ENCODE peak calls at places on chromosomes 7 and 10, in nine cellular contexts. One of them, this sample, is unnamed.

GRCh38 chr7:18399624-18400235 is 95.8 kb upstream of the HDAC9 start:
- DNase-seq in astrocyte of the spinal cord: no peak
- DNase-seq in CD8-positive, alpha-beta memory T cell: no peak
- DNase-seq in cardiac fibroblast: no peak
- DNase-seq in stimulated activated CD4-positive, alpha-beta T cell treated with anti-CD3 and anti-CD28 coated beads, TNF-alpha, amount 100 ng/mL, for 24 hours: no peak
- DNase-seq in SW480: no peak
- DNase-seq in sciatic nerve: no peak
- DNase-seq in fibroblast of lung: no peak
- DNase-seq in neural crest cell: no peak
- DNase-seq in this sample: no peak

GRCh38 chr10:5684971-5685763 is 529 bp downstream of the TASOR2 start:
- DNase-seq in fibroblast of lung: peak
- DNase-seq in sciatic nerve: peak
- DNase-seq in CD8-positive, alpha-beta memory T cell: peak
- DNase-seq in SW480: peak
- DNase-seq in cardiac fibroblast: peak
- DNase-seq in astrocyte of the spinal cord: peak
- DNase-seq in stimulated activated CD4-positive, alpha-beta T cell treated with anti-CD3 and anti-CD28 coated beads, TNF-alpha, amount 100 ng/mL, for 24 hours: peak
- DNase-seq in neural crest cell: peak
- DNase-seq in this sample: peak

GRCh38 chr10:99612167-99612831 is 7.9 kb downstream of the SLC25A28 start:
- DNase-seq in cardiac fibroblast: peak
- DNase-seq in SW480: peak
- DNase-seq in sciatic nerve: no peak
- DNase-seq in CD8-positive, alpha-beta memory T cell: peak
- DNase-seq in neural crest cell: peak
- DNase-seq in fibroblast of lung: peak
- DNase-seq in astrocyte of the spinal cord: peak
- DNase-seq in stimulated activated CD4-positive, alpha-beta T cell treated with anti-CD3 and anti-CD28 coated beads, TNF-alpha, amount 100 ng/mL, for 24 hours: peak
- DNase-seq in this sample: peak

GRCh38 chr10:121288011-121288410 is 310.2 kb downstream of the FGFR2 start:
- DNase-seq in fibroblast of lung: no peak
- DNase-seq in astrocyte of the spinal cord: no peak
- DNase-seq in neural crest cell: no peak
- DNase-seq in cardiac fibroblast: no peak
- DNase-seq in sciatic nerve: no peak
- DNase-seq in CD8-positive, alpha-beta memory T cell: no peak
- DNase-seq in stimulated activated CD4-positive, alpha-beta T cell treated with anti-CD3 and anti-CD28 coated beads, TNF-alpha, amount 100 ng/mL, for 24 hours: no peak
- DNase-seq in SW480: no peak
- DNase-seq in this sample: no peak

GRCh38 chr7:49403844-49404243 is 369.6 kb upstream of the VWC2 start:
- DNase-seq in stimulated activated CD4-positive, alpha-beta T cell treated with anti-CD3 and anti-CD28 coated beads, TNF-alpha, amount 100 ng/mL, for 24 hours: no peak
- DNase-seq in cardiac fibroblast: no peak
- DNase-seq in fibroblast of lung: no peak
- DNase-seq in sciatic nerve: no peak
- DNase-seq in CD8-positive, alpha-beta memory T cell: no peak
- DNase-seq in SW480: no peak
- DNase-seq in neural crest cell: no peak
- DNase-seq in astrocyte of the spinal cord: peak
- DNase-seq in this sample: no peak

GRCh38 chr10:42242135-42242805 is 396.1 kb downstream of the ZNF33B start:
- DNase-seq in fibroblast of lung: no peak
- DNase-seq in astrocyte of the spinal cord: no peak
- DNase-seq in stimulated activated CD4-positive, alpha-beta T cell treated with anti-CD3 and anti-CD28 coated beads, TNF-alpha, amount 100 ng/mL, for 24 hours: no peak
- DNase-seq in CD8-positive, alpha-beta memory T cell: no peak
- DNase-seq in cardiac fibroblast: no peak
- DNase-seq in sciatic nerve: no peak
- DNase-seq in SW480: no peak
- DNase-seq in neural crest cell: no peak
- DNase-seq in this sample: peak

GRCh38 chr7:30146127-30146612 is 11.4 kb downstream of the MTURN start:
- DNase-seq in stimulated activated CD4-positive, alpha-beta T cell treated with anti-CD3 and anti-CD28 coated beads, TNF-alpha, amount 100 ng/mL, for 24 hours: no peak
- DNase-seq in neural crest cell: no peak
- DNase-seq in CD8-positive, alpha-beta memory T cell: no peak
- DNase-seq in sciatic nerve: no peak
- DNase-seq in astrocyte of the spinal cord: no peak
- DNase-seq in fibroblast of lung: no peak
- DNase-seq in cardiac fibroblast: no peak
- DNase-seq in SW480: no peak
- DNase-seq in this sample: no peak

GRCh38 chr10:43376046-43376635 is 4.7 kb downstream of the FXYD4 start:
- DNase-seq in stimulated activated CD4-positive, alpha-beta T cell treated with anti-CD3 and anti-CD28 coated beads, TNF-alpha, amount 100 ng/mL, for 24 hours: no peak
- DNase-seq in sciatic nerve: no peak
- DNase-seq in neural crest cell: no peak
- DNase-seq in SW480: no peak
- DNase-seq in cardiac fibroblast: no peak
- DNase-seq in astrocyte of the spinal cord: no peak
- DNase-seq in fibroblast of lung: no peak
- DNase-seq in CD8-positive, alpha-beta memory T cell: no peak
- DNase-seq in this sample: no peak

GRCh38 chr10:91162495-91163268 is 57.8 kb upstream of the PCGF5 start:
- DNase-seq in neural crest cell: peak
- DNase-seq in CD8-positive, alpha-beta memory T cell: peak
- DNase-seq in stimulated activated CD4-positive, alpha-beta T cell treated with anti-CD3 and anti-CD28 coated beads, TNF-alpha, amount 100 ng/mL, for 24 hours: peak
- DNase-seq in SW480: peak
- DNase-seq in sciatic nerve: peak
- DNase-seq in cardiac fibroblast: peak
- DNase-seq in astrocyte of the spinal cord: peak
- DNase-seq in fibroblast of lung: peak
- DNase-seq in this sample: peak

GRCh38 chr10:124149681-124150080 is 56.3 kb upstream of the CHST15 start:
- DNase-seq in stimulated activated CD4-positive, alpha-beta T cell treated with anti-CD3 and anti-CD28 coated beads, TNF-alpha, amount 100 ng/mL, for 24 hours: no peak
- DNase-seq in neural crest cell: no peak
- DNase-seq in fibroblast of lung: no peak
- DNase-seq in cardiac fibroblast: no peak
- DNase-seq in astrocyte of the spinal cord: no peak
- DNase-seq in sciatic nerve: no peak
- DNase-seq in CD8-positive, alpha-beta memory T cell: no peak
- DNase-seq in SW480: no peak
- DNase-seq in this sample: no peak

GRCh38 chr10:118754132-118754555 is 626 bp downstream of the CACUL1 start:
- DNase-seq in cardiac fibroblast: peak
- DNase-seq in neural crest cell: peak
- DNase-seq in astrocyte of the spinal cord: peak
- DNase-seq in SW480: peak
- DNase-seq in CD8-positive, alpha-beta memory T cell: peak
- DNase-seq in sciatic nerve: peak
- DNase-seq in fibroblast of lung: peak
- DNase-seq in stimulated activated CD4-positive, alpha-beta T cell treated with anti-CD3 and anti-CD28 coated beads, TNF-alpha, amount 100 ng/mL, for 24 hours: no peak
- DNase-seq in this sample: peak

GRCh38 chr10:62594093-62594520 is 210.4 kb upstream of the ADO start:
- DNase-seq in astrocyte of the spinal cord: peak
- DNase-seq in fibroblast of lung: peak
- DNase-seq in sciatic nerve: peak
- DNase-seq in neural crest cell: peak
- DNase-seq in cardiac fibroblast: peak
- DNase-seq in stimulated activated CD4-positive, alpha-beta T cell treated with anti-CD3 and anti-CD28 coated beads, TNF-alpha, amount 100 ng/mL, for 24 hours: peak
- DNase-seq in SW480: peak
- DNase-seq in CD8-positive, alpha-beta memory T cell: peak
- DNase-seq in this sample: peak

GRCh38 chr10:129617768-129618167 is 150.7 kb downstream of the MGMT start:
- DNase-seq in fibroblast of lung: no peak
- DNase-seq in SW480: no peak
- DNase-seq in CD8-positive, alpha-beta memory T cell: no peak
- DNase-seq in cardiac fibroblast: no peak
- DNase-seq in neural crest cell: no peak
- DNase-seq in stimulated activated CD4-positive, alpha-beta T cell treated with anti-CD3 and anti-CD28 coated beads, TNF-alpha, amount 100 ng/mL, for 24 hours: no peak
- DNase-seq in sciatic nerve: no peak
- DNase-seq in astrocyte of the spinal cord: no peak
- DNase-seq in this sample: no peak

GRCh38 chr10:100146875-100147665 is 38.8 kb downstream of the ERLIN1 start:
- DNase-seq in CD8-positive, alpha-beta memory T cell: no peak
- DNase-seq in stimulated activated CD4-positive, alpha-beta T cell treated with anti-CD3 and anti-CD28 coated beads, TNF-alpha, amount 100 ng/mL, for 24 hours: no peak
- DNase-seq in sciatic nerve: no peak
- DNase-seq in cardiac fibroblast: no peak
- DNase-seq in SW480: no peak
- DNase-seq in fibroblast of lung: peak
- DNase-seq in neural crest cell: no peak
- DNase-seq in astrocyte of the spinal cord: no peak
- DNase-seq in this sample: peak

GRCh38 chr7:75881436-75882095 is 2.7 kb downstream of the RHBDD2 start:
- DNase-seq in fibroblast of lung: no peak
- DNase-seq in SW480: no peak
- DNase-seq in stimulated activated CD4-positive, alpha-beta T cell treated with anti-CD3 and anti-CD28 coated beads, TNF-alpha, amount 100 ng/mL, for 24 hours: no peak
- DNase-seq in CD8-positive, alpha-beta memory T cell: no peak
- DNase-seq in astrocyte of the spinal cord: no peak
- DNase-seq in sciatic nerve: no peak
- DNase-seq in neural crest cell: no peak
- DNase-seq in cardiac fibroblast: peak
- DNase-seq in this sample: no peak

GRCh38 chr10:124570646-124571045 is 109.0 kb downstream of the LHPP start:
- DNase-seq in stimulated activated CD4-positive, alpha-beta T cell treated with anti-CD3 and anti-CD28 coated beads, TNF-alpha, amount 100 ng/mL, for 24 hours: no peak
- DNase-seq in CD8-positive, alpha-beta memory T cell: no peak
- DNase-seq in astrocyte of the spinal cord: no peak
- DNase-seq in sciatic nerve: no peak
- DNase-seq in SW480: no peak
- DNase-seq in fibroblast of lung: no peak
- DNase-seq in cardiac fibroblast: no peak
- DNase-seq in neural crest cell: no peak
- DNase-seq in this sample: no peak

GRCh38 chr10:44366936-44367630 is 17.8 kb downstream of the CXCL12 start:
- DNase-seq in astrocyte of the spinal cord: no peak
- DNase-seq in neural crest cell: no peak
- DNase-seq in SW480: no peak
- DNase-seq in sciatic nerve: no peak
- DNase-seq in CD8-positive, alpha-beta memory T cell: no peak
- DNase-seq in cardiac fibroblast: peak
- DNase-seq in fibroblast of lung: no peak
- DNase-seq in stimulated activated CD4-positive, alpha-beta T cell treated with anti-CD3 and anti-CD28 coated beads, TNF-alpha, amount 100 ng/mL, for 24 hours: no peak
- DNase-seq in this sample: peak

GRCh38 chr7:3552499-3552898 is 251.4 kb downstream of the SDK1 start:
- DNase-seq in stimulated activated CD4-positive, alpha-beta T cell treated with anti-CD3 and anti-CD28 coated beads, TNF-alpha, amount 100 ng/mL, for 24 hours: no peak
- DNase-seq in neural crest cell: no peak
- DNase-seq in fibroblast of lung: no peak
- DNase-seq in SW480: no peak
- DNase-seq in cardiac fibroblast: peak
- DNase-seq in sciatic nerve: no peak
- DNase-seq in astrocyte of the spinal cord: no peak
- DNase-seq in CD8-positive, alpha-beta memory T cell: no peak
- DNase-seq in this sample: no peak

GRCh38 chr7:111384065-111384891 is 178.0 kb downstream of the IMMP2L start:
- DNase-seq in fibroblast of lung: peak
- DNase-seq in neural crest cell: no peak
- DNase-seq in cardiac fibroblast: peak
- DNase-seq in astrocyte of the spinal cord: no peak
- DNase-seq in SW480: no peak
- DNase-seq in stimulated activated CD4-positive, alpha-beta T cell treated with anti-CD3 and anti-CD28 coated beads, TNF-alpha, amount 100 ng/mL, for 24 hours: no peak
- DNase-seq in sciatic nerve: no peak
- DNase-seq in CD8-positive, alpha-beta memory T cell: no peak
- DNase-seq in this sample: peak

GRCh38 chr7:23689165-23689564 is 9.2 kb downstream of the FAM221A start:
- DNase-seq in cardiac fibroblast: no peak
- DNase-seq in CD8-positive, alpha-beta memory T cell: no peak
- DNase-seq in SW480: no peak
- DNase-seq in sciatic nerve: no peak
- DNase-seq in stimulated activated CD4-positive, alpha-beta T cell treated with anti-CD3 and anti-CD28 coated beads, TNF-alpha, amount 100 ng/mL, for 24 hours: no peak
- DNase-seq in astrocyte of the spinal cord: no peak
- DNase-seq in neural crest cell: no peak
- DNase-seq in fibroblast of lung: no peak
- DNase-seq in this sample: no peak

GRCh38 chr10:32253300-32253699 is 93.7 kb downstream of the EPC1 start:
- DNase-seq in sciatic nerve: no peak
- DNase-seq in cardiac fibroblast: no peak
- DNase-seq in fibroblast of lung: no peak
- DNase-seq in SW480: peak
- DNase-seq in neural crest cell: no peak
- DNase-seq in CD8-positive, alpha-beta memory T cell: no peak
- DNase-seq in astrocyte of the spinal cord: no peak
- DNase-seq in stimulated activated CD4-positive, alpha-beta T cell treated with anti-CD3 and anti-CD28 coated beads, TNF-alpha, amount 100 ng/mL, for 24 hours: no peak
- DNase-seq in this sample: peak

GRCh38 chr10:43863270-43863669 is 214.6 kb upstream of the ZNF32 start:
- DNase-seq in neural crest cell: no peak
- DNase-seq in sciatic nerve: peak
- DNase-seq in cardiac fibroblast: no peak
- DNase-seq in CD8-positive, alpha-beta memory T cell: no peak
- DNase-seq in SW480: no peak
- DNase-seq in stimulated activated CD4-positive, alpha-beta T cell treated with anti-CD3 and anti-CD28 coated beads, TNF-alpha, amount 100 ng/mL, for 24 hours: no peak
- DNase-seq in astrocyte of the spinal cord: no peak
- DNase-seq in fibroblast of lung: no peak
- DNase-seq in this sample: no peak

GRCh38 chr10:13120786-13121499 is 21.0 kb downstream of the OPTN start:
- DNase-seq in CD8-positive, alpha-beta memory T cell: no peak
- DNase-seq in stimulated activated CD4-positive, alpha-beta T cell treated with anti-CD3 and anti-CD28 coated beads, TNF-alpha, amount 100 ng/mL, for 24 hours: no peak
- DNase-seq in fibroblast of lung: peak
- DNase-seq in SW480: no peak
- DNase-seq in sciatic nerve: no peak
- DNase-seq in astrocyte of the spinal cord: no peak
- DNase-seq in cardiac fibroblast: no peak
- DNase-seq in neural crest cell: no peak
- DNase-seq in this sample: no peak

GRCh38 chr10:480498-480927 is 209.0 kb downstream of the DIP2C start:
- DNase-seq in fibroblast of lung: no peak
- DNase-seq in astrocyte of the spinal cord: no peak
- DNase-seq in stimulated activated CD4-positive, alpha-beta T cell treated with anti-CD3 and anti-CD28 coated beads, TNF-alpha, amount 100 ng/mL, for 24 hours: no peak
- DNase-seq in cardiac fibroblast: no peak
- DNase-seq in sciatic nerve: no peak
- DNase-seq in CD8-positive, alpha-beta memory T cell: no peak
- DNase-seq in SW480: no peak
- DNase-seq in neural crest cell: no peak
- DNase-seq in this sample: no peak

GRCh38 chr7:32930378-32930777 is 26.9 kb upstream of the FKBP9 start:
- DNase-seq in sciatic nerve: no peak
- DNase-seq in stimulated activated CD4-positive, alpha-beta T cell treated with anti-CD3 and anti-CD28 coated beads, TNF-alpha, amount 100 ng/mL, for 24 hours: no peak
- DNase-seq in SW480: no peak
- DNase-seq in fibroblast of lung: no peak
- DNase-seq in astrocyte of the spinal cord: no peak
- DNase-seq in CD8-positive, alpha-beta memory T cell: no peak
- DNase-seq in cardiac fibroblast: no peak
- DNase-seq in neural crest cell: no peak
- DNase-seq in this sample: no peak

GRCh38 chr10:71795248-71795647 is 21.9 kb upstream of the VSIR start:
- DNase-seq in CD8-positive, alpha-beta memory T cell: no peak
- DNase-seq in neural crest cell: peak
- DNase-seq in cardiac fibroblast: peak
- DNase-seq in fibroblast of lung: peak
- DNase-seq in SW480: no peak
- DNase-seq in sciatic nerve: no peak
- DNase-seq in stimulated activated CD4-positive, alpha-beta T cell treated with anti-CD3 and anti-CD28 coated beads, TNF-alpha, amount 100 ng/mL, for 24 hours: no peak
- DNase-seq in astrocyte of the spinal cord: peak
- DNase-seq in this sample: peak

GRCh38 chr7:31006864-31007263 is 43.1 kb downstream of the GHRHR start:
- DNase-seq in CD8-positive, alpha-beta memory T cell: no peak
- DNase-seq in fibroblast of lung: no peak
- DNase-seq in sciatic nerve: no peak
- DNase-seq in SW480: no peak
- DNase-seq in stimulated activated CD4-positive, alpha-beta T cell treated with anti-CD3 and anti-CD28 coated beads, TNF-alpha, amount 100 ng/mL, for 24 hours: no peak
- DNase-seq in astrocyte of the spinal cord: no peak
- DNase-seq in cardiac fibroblast: no peak
- DNase-seq in neural crest cell: no peak
- DNase-seq in this sample: no peak

GRCh38 chr7:157389951-157390730 is 53.3 kb downstream of the DNAJB6 start:
- DNase-seq in SW480: no peak
- DNase-seq in astrocyte of the spinal cord: peak
- DNase-seq in sciatic nerve: peak
- DNase-seq in CD8-positive, alpha-beta memory T cell: no peak
- DNase-seq in fibroblast of lung: peak
- DNase-seq in stimulated activated CD4-positive, alpha-beta T cell treated with anti-CD3 and anti-CD28 coated beads, TNF-alpha, amount 100 ng/mL, for 24 hours: no peak
- DNase-seq in neural crest cell: no peak
- DNase-seq in cardiac fibroblast: peak
- DNase-seq in this sample: no peak

GRCh38 chr7:69403169-69403568 is 195.1 kb upstream of the AUTS2 start:
- DNase-seq in fibroblast of lung: no peak
- DNase-seq in sciatic nerve: no peak
- DNase-seq in SW480: no peak
- DNase-seq in stimulated activated CD4-positive, alpha-beta T cell treated with anti-CD3 and anti-CD28 coated beads, TNF-alpha, amount 100 ng/mL, for 24 hours: no peak
- DNase-seq in astrocyte of the spinal cord: no peak
- DNase-seq in cardiac fibroblast: no peak
- DNase-seq in neural crest cell: no peak
- DNase-seq in CD8-positive, alpha-beta memory T cell: no peak
- DNase-seq in this sample: no peak

GRCh38 chr10:50622497-50623298 is 1.1 kb downstream of the SGMS1 start:
- DNase-seq in astrocyte of the spinal cord: peak
- DNase-seq in SW480: peak
- DNase-seq in CD8-positive, alpha-beta memory T cell: peak
- DNase-seq in sciatic nerve: peak
- DNase-seq in cardiac fibroblast: peak
- DNase-seq in fibroblast of lung: peak
- DNase-seq in stimulated activated CD4-positive, alpha-beta T cell treated with anti-CD3 and anti-CD28 coated beads, TNF-alpha, amount 100 ng/mL, for 24 hours: no peak
- DNase-seq in neural crest cell: peak
- DNase-seq in this sample: peak

GRCh38 chr10:25493122-25493893 is 318.5 kb downstream of the GPR158 start:
- DNase-seq in sciatic nerve: no peak
- DNase-seq in SW480: no peak
- DNase-seq in cardiac fibroblast: peak
- DNase-seq in neural crest cell: peak
- DNase-seq in fibroblast of lung: peak
- DNase-seq in stimulated activated CD4-positive, alpha-beta T cell treated with anti-CD3 and anti-CD28 coated beads, TNF-alpha, amount 100 ng/mL, for 24 hours: no peak
- DNase-seq in astrocyte of the spinal cord: peak
- DNase-seq in CD8-positive, alpha-beta memory T cell: no peak
- DNase-seq in this sample: no peak